ENCODE peak calls at places on chromosome 10, in nine cellular contexts. Q, Y, C, D, N, H, V, T and W are unnamed samples.

GRCh38 chr10:125248489-125248888 is 88.1 kb upstream of the CTBP2 start:
- DNase-seq in D (no peak), Q (no peak), N (no peak), T (no peak), H (no peak), V (no peak), Y (no peak), C (no peak), W (no peak)

GRCh38 chr10:42367532-42368230 is 270.7 kb downstream of the ZNF33B start:
- DNase-seq in H (peak; percentile 50), C (peak; percentile 93), Q (no peak), N (peak; percentile 99), D (no peak), Y (peak; percentile 95), V (peak; percentile 88), T (peak; percentile 1), W (peak; percentile 69)

GRCh38 chr10:27464993-27465392 is 39.1 kb upstream of the RAB18 start:
- DNase-seq in V (no peak), Q (no peak), Y (no peak), D (no peak), N (no peak), T (no peak), H (no peak), C (no peak), W (no peak)

GRCh38 chr10:62893036-62893435 is 76.9 kb upstream of the EGR2 start:
- DNase-seq in Q (no peak), T (no peak), C (no peak), N (no peak), Y (no peak), H (no peak), V (no peak), D (no peak), W (no peak)

GRCh38 chr10:115649217-115649616 is 556.1 kb downstream of the ATRNL1 start:
- DNase-seq in V (no peak), T (no peak), N (no peak), H (no peak), Q (no peak), C (no peak), D (no peak), Y (no peak), W (no peak)

GRCh38 chr10:133335238-133336122 is 1.2 kb downstream of the CALY start:
- DNase-seq in Y (peak; percentile 60), D (peak; percentile 96), H (peak; percentile 77), T (peak; percentile 41), N (peak; percentile 73), V (no peak), Q (no peak), C (peak; percentile 81), W (no peak)

GRCh38 chr10:23314835-23315239 is 29.8 kb downstream of the C10orf67 start:
- DNase-seq in N (peak; percentile 93), H (peak; percentile 50), Y (peak; percentile 92), T (peak; percentile 83), Q (peak; percentile 82), V (peak; percentile 46), D (no peak), C (peak; percentile 83), W (peak; percentile 73)

GRCh38 chr10:271722-272121 is 136.5 kb downstream of the ZMYND11 start:
- DNase-seq in T (no peak), Q (no peak), H (no peak), N (no peak), V (no peak), D (no peak), Y (no peak), C (no peak), W (no peak)

GRCh38 chr10:129393812-129394211 is 73.2 kb upstream of the MGMT start:
- DNase-seq in Q (no peak), C (no peak), N (no peak), V (no peak), D (no peak), Y (no peak), H (no peak), T (no peak), W (no peak)

GRCh38 chr10:72068901-72069446 is 19.4 kb downstream of the SPOCK2 start:
- DNase-seq in D (no peak), Y (no peak), Q (no peak), H (peak; percentile 45), V (no peak), C (no peak), N (no peak), T (no peak), W (no peak)

GRCh38 chr10:69004821-69005220 is 16.2 kb downstream of the KIFBP start:
- DNase-seq in Q (no peak), N (peak; percentile 82), T (peak; percentile 26), V (no peak), D (no peak), H (no peak), C (peak; percentile 49), Y (peak; percentile 84), W (no peak)

GRCh38 chr10:123972481-123973401 is 81.1 kb upstream of the CPXM2 start:
- DNase-seq in V (peak; percentile 8), C (peak; percentile 83), Q (peak; percentile 35), H (no peak), Y (no peak), D (no peak), N (no peak), T (no peak), W (no peak)

GRCh38 chr10:122114156-122114747 is 125.3 kb downstream of the TACC2 start:
- DNase-seq in H (peak; percentile 50), Q (no peak), V (no peak), Y (peak; percentile 43), C (no peak), D (no peak), T (no peak), N (no peak), W (no peak)

GRCh38 chr10:122115874-122116273 is 126.9 kb downstream of the TACC2 start:
- DNase-seq in C (no peak), N (no peak), Q (no peak), T (no peak), V (no peak), D (no peak), H (no peak), Y (no peak), W (no peak)

GRCh38 chr10:122113161-122113944 is 124.4 kb downstream of the TACC2 start:
- DNase-seq in T (peak; percentile 26), H (peak; percentile 87), N (peak; percentile 66), C (peak; percentile 81), Y (peak; percentile 75), Q (peak; percentile 80), D (no peak), V (no peak), W (no peak)

GRCh38 chr10:122112625-122113160 is 123.7 kb downstream of the TACC2 start:
- DNase-seq in D (no peak), Q (peak; percentile 92), V (peak; percentile 65), Y (peak; percentile 95), H (peak; percentile 89), C (peak; percentile 86), T (peak; percentile 70), N (peak; percentile 93), W (peak; percentile 81)

DNA sequence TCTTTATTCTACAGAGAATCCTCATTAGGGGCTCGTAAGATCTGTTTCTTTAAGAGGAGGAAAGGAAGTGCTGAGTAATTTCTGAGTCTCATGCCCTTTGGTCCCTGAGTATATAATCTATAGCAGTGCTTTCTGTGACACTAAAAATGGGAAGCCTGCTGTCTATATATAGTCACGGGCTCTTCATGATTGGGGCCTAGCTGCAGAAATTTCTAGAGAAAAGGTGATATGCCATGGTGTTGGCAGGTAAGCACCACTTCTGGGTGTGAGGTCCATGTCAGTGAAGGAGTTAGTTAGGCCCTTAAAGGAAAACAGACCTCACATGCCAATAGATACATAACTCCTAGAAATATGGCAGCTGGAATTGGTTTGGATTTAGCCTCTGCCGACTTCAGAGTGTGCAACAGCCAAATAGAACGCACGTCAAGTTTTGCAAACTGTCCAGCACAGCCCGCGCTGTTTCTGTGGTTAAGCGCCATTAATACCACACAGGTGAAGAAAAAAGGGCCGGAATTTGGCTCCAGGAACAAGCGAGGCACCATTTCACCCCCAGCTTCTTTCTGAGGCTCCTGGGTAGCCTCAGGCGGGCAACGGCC is 123.2 kb downstream of the TACC2 start:
- DNase-seq in T (no peak), Y (no peak), V (no peak), Q (no peak), N (peak; percentile 44), H (no peak), C (no peak), D (no peak), W (no peak)
- H3K4me3 ChIP-seq in T (peak overlapping the region; percentile 70), Y (peak overlapping the region; percentile 80), V (peak overlapping the region; percentile 54), Q (peak overlapping the region; percentile 56), N (peak overlapping the region; percentile 74), H (peak overlapping the region; percentile 59), C (peak overlapping the region; percentile 92), D (no peak overlapping the region), W (peak overlapping the region; percentile 76)

DNA sequence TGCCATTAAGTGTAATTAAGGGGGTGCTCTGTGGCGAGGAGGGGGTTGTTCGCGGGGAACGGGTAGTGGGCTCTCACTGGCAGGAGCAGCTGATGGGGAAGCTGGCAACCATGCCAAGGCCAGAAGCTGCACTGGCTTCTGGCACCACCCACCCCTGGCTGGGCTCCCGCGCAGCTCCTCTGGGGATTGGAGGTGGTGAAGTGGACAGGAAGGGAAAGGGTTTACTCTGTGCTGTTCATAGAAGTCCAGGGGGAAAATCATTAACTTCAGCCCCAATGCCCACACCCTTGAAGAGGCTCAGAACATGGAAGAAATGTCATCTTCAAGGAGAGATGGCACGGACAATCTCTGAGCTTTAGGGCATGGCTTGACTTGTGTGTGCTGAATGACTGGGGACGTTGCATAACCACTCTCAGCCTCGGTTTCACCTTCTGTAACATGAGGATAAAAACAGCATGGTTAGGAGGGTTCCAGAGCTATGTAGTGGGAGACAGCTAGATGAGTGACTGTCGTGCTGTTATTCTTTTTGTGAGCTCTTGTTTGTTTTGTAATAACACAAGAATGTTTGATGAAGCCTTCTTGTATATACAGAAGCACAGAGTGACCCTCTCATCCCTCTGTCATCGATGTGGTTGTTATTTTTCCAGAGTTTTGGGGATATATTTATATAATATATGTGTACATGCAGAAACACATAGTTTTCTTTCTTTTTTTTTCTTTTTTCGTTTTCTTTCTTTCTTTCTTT is 29.9 kb downstream of the KAZALD1 start:
- DNase-seq in Y (no peak), H (no peak), C (no peak), V (no peak), T (no peak), D (no peak), Q (no peak), N (no peak), W (no peak)
- H3K4me3 ChIP-seq in Y (no peak overlapping the region), H (no peak overlapping the region), C (no peak overlapping the region), V (no peak overlapping the region), T (no peak overlapping the region), D (no peak overlapping the region), Q (no peak overlapping the region), N (no peak overlapping the region), W (no peak overlapping the region)

GRCh38 chr10:16713290-16713689 is 103.9 kb downstream of the RSU1 start:
- DNase-seq in Y (no peak), C (no peak), N (no peak), T (no peak), H (no peak), V (no peak), Q (no peak), D (no peak), W (no peak)
- H3K4me3 ChIP-seq in Y (no peak overlapping the region), C (no peak overlapping the region), N (no peak overlapping the region), T (no peak overlapping the region), H (no peak overlapping the region), V (no peak overlapping the region), Q (no peak overlapping the region), D (no peak overlapping the region), W (no peak overlapping the region)

DNA sequence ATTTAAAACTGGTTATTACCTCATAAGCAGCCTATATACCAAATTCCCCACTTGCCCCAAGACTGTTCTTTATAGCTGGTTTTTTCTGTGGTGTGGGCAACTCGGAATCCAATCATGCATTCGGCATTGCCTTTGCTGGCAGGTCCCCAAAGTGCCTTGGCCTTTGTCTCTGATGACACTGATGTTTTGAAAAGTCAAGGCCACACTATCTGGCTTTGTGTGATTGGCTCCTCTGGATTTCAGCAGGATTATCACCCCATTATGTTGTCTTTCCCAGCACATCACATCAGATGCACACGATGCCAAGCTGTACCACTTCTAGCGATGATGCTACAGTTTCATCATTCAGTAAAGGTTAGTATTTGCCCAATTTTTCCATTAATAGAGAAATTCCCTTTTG is 97.7 kb downstream of the USP6NL start:
- DNase-seq in T (no peak), V (no peak), H (no peak), N (no peak), Q (no peak), C (no peak), D (no peak), Y (no peak), W (no peak)
- H3K4me3 ChIP-seq in T (no peak overlapping the region), V (no peak overlapping the region), H (no peak overlapping the region), N (no peak overlapping the region), Q (no peak overlapping the region), C (no peak overlapping the region), D (no peak overlapping the region), Y (no peak overlapping the region), W (no peak overlapping the region)